ENCODE peak calls at places on chromosomes 3 and 15, in six cellular contexts. One of them, this sample, is unnamed.

GRCh38 chr3:155334897-155335883 is 41.7 kb upstream of the STRIT1 start:
- DNase-seq in MM.1S: peak
- DNase-seq in NCI-H510A treated with DMSO at 0.1 percent for 48 hours: no peak
- DNase-seq in T-helper 1 cell: peak
- DNase-seq in HFFc6: no peak
- DNase-seq in T-helper 9 cell: no peak
- DNase-seq in this sample: peak

GRCh38 chr3:96330795-96331194 is 483.6 kb upstream of the EPHA6 start:
- DNase-seq in MM.1S: no peak
- DNase-seq in NCI-H510A treated with DMSO at 0.1 percent for 48 hours: no peak
- DNase-seq in T-helper 1 cell: no peak
- DNase-seq in HFFc6: no peak
- DNase-seq in T-helper 9 cell: no peak
- DNase-seq in this sample: no peak

GRCh38 chr3:43222594-43222993 is 63.7 kb upstream of the SNRK start:
- DNase-seq in MM.1S: no peak
- DNase-seq in NCI-H510A treated with DMSO at 0.1 percent for 48 hours: no peak
- DNase-seq in T-helper 1 cell: no peak
- DNase-seq in HFFc6: no peak
- DNase-seq in T-helper 9 cell: no peak
- DNase-seq in this sample: no peak

GRCh38 chr3:155960060-155960459 is 89.6 kb downstream of the GMPS start:
- DNase-seq in MM.1S: no peak
- DNase-seq in NCI-H510A treated with DMSO at 0.1 percent for 48 hours: no peak
- DNase-seq in T-helper 1 cell: no peak
- DNase-seq in HFFc6: peak
- DNase-seq in T-helper 9 cell: no peak
- DNase-seq in this sample: no peak

GRCh38 chr15:87733005-87733404 is 523.5 kb downstream of the NTRK3 start:
- DNase-seq in MM.1S: no peak
- DNase-seq in NCI-H510A treated with DMSO at 0.1 percent for 48 hours: no peak
- DNase-seq in T-helper 1 cell: no peak
- DNase-seq in HFFc6: no peak
- DNase-seq in T-helper 9 cell: no peak
- DNase-seq in this sample: no peak

GRCh38 chr15:95328559-95328958 is 1001.9 kb upstream of the NR2F2 start:
- DNase-seq in MM.1S: no peak
- DNase-seq in NCI-H510A treated with DMSO at 0.1 percent for 48 hours: no peak
- DNase-seq in T-helper 1 cell: no peak
- DNase-seq in HFFc6: no peak
- DNase-seq in T-helper 9 cell: no peak
- DNase-seq in this sample: no peak

GRCh38 chr15:59283717-59284336 is 77.2 kb downstream of the LDHAL6B start:
- DNase-seq in MM.1S: no peak
- DNase-seq in NCI-H510A treated with DMSO at 0.1 percent for 48 hours: no peak
- DNase-seq in T-helper 1 cell: no peak
- DNase-seq in HFFc6: no peak
- DNase-seq in T-helper 9 cell: no peak
- DNase-seq in this sample: no peak

GRCh38 chr15:74656935-74657535 is 38.8 kb downstream of the EDC3 start:
- DNase-seq in MM.1S: no peak
- DNase-seq in NCI-H510A treated with DMSO at 0.1 percent for 48 hours: no peak
- DNase-seq in T-helper 1 cell: no peak
- DNase-seq in HFFc6: no peak
- DNase-seq in T-helper 9 cell: no peak
- DNase-seq in this sample: no peak

GRCh38 chr3:37228734-37229133 is 54.4 kb upstream of the LRRFIP2 start:
- DNase-seq in MM.1S: no peak
- DNase-seq in NCI-H510A treated with DMSO at 0.1 percent for 48 hours: no peak
- DNase-seq in T-helper 1 cell: no peak
- DNase-seq in HFFc6: no peak
- DNase-seq in T-helper 9 cell: no peak
- DNase-seq in this sample: no peak

This sample was measured in CMK.